ENCODE peak calls at places on chromosome 19, in five cellular contexts. One of them, this sample, is unnamed.

GRCh38 chr19:4380254-4380727 is 20.1 kb downstream of the SH3GL1 start:
- DNase-seq in left ventricle myocardium inferior: peak
- DNase-seq in stimulated activated CD4-positive, alpha-beta T cell treated with anti-CD3 and anti-CD28 coated beads, Interleukin-4, amount 100 ng/mL, for 48 hours: peak
- DNase-seq in T-cell: peak
- DNase-seq in stimulated activated CD8-positive, alpha-beta memory T cell treated with anti-CD3 and anti-CD28 coated beads, Interleukin-12 subunit alpha, Interleukin-12 subunit beta, amount 100 ng/mL, for 4 hours: no peak
- DNase-seq in this sample: no peak

GRCh38 chr19:47679251-47679900 is 33.8 kb upstream of the EHD2 start:
- DNase-seq in stimulated activated CD4-positive, alpha-beta T cell treated with anti-CD3 and anti-CD28 coated beads, Interleukin-4, amount 100 ng/mL, for 48 hours: no peak
- DNase-seq in left ventricle myocardium inferior: no peak
- DNase-seq in T-cell: no peak
- DNase-seq in stimulated activated CD8-positive, alpha-beta memory T cell treated with anti-CD3 and anti-CD28 coated beads, Interleukin-12 subunit alpha, Interleukin-12 subunit beta, amount 100 ng/mL, for 4 hours: no peak
- DNase-seq in this sample: no peak

GRCh38 chr19:48635966-48636858 is 967 bp downstream of the DBP start:
- DNase-seq in stimulated activated CD8-positive, alpha-beta memory T cell treated with anti-CD3 and anti-CD28 coated beads, Interleukin-12 subunit alpha, Interleukin-12 subunit beta, amount 100 ng/mL, for 4 hours: no peak
- DNase-seq in T-cell: no peak
- DNase-seq in stimulated activated CD4-positive, alpha-beta T cell treated with anti-CD3 and anti-CD28 coated beads, Interleukin-4, amount 100 ng/mL, for 48 hours: no peak
- DNase-seq in left ventricle myocardium inferior: no peak
- DNase-seq in this sample: no peak

GRCh38 chr19:48997972-48998371 is 4.3 kb downstream of the RUVBL2 start:
- DNase-seq in T-cell: peak
- DNase-seq in left ventricle myocardium inferior: no peak
- DNase-seq in stimulated activated CD8-positive, alpha-beta memory T cell treated with anti-CD3 and anti-CD28 coated beads, Interleukin-12 subunit alpha, Interleukin-12 subunit beta, amount 100 ng/mL, for 4 hours: no peak
- DNase-seq in stimulated activated CD4-positive, alpha-beta T cell treated with anti-CD3 and anti-CD28 coated beads, Interleukin-4, amount 100 ng/mL, for 48 hours: peak
- DNase-seq in this sample: peak

GRCh38 chr19:10565028-10565566 is 713 bp downstream of the KRI1 start:
- DNase-seq in left ventricle myocardium inferior: no peak
- DNase-seq in T-cell: peak
- DNase-seq in stimulated activated CD8-positive, alpha-beta memory T cell treated with anti-CD3 and anti-CD28 coated beads, Interleukin-12 subunit alpha, Interleukin-12 subunit beta, amount 100 ng/mL, for 4 hours: no peak
- DNase-seq in stimulated activated CD4-positive, alpha-beta T cell treated with anti-CD3 and anti-CD28 coated beads, Interleukin-4, amount 100 ng/mL, for 48 hours: peak
- DNase-seq in this sample: no peak

GRCh38 chr19:33393286-33394005 is 19.9 kb downstream of the CEBPG start:
- DNase-seq in stimulated activated CD4-positive, alpha-beta T cell treated with anti-CD3 and anti-CD28 coated beads, Interleukin-4, amount 100 ng/mL, for 48 hours: no peak
- DNase-seq in T-cell: no peak
- DNase-seq in left ventricle myocardium inferior: peak
- DNase-seq in stimulated activated CD8-positive, alpha-beta memory T cell treated with anti-CD3 and anti-CD28 coated beads, Interleukin-12 subunit alpha, Interleukin-12 subunit beta, amount 100 ng/mL, for 4 hours: no peak
- DNase-seq in this sample: no peak

GRCh38 chr19:32287811-32288227 is 57.6 kb upstream of the ZNF507 start:
- DNase-seq in stimulated activated CD4-positive, alpha-beta T cell treated with anti-CD3 and anti-CD28 coated beads, Interleukin-4, amount 100 ng/mL, for 48 hours: no peak
- DNase-seq in stimulated activated CD8-positive, alpha-beta memory T cell treated with anti-CD3 and anti-CD28 coated beads, Interleukin-12 subunit alpha, Interleukin-12 subunit beta, amount 100 ng/mL, for 4 hours: no peak
- DNase-seq in T-cell: no peak
- DNase-seq in left ventricle myocardium inferior: peak
- DNase-seq in this sample: no peak

GRCh38 chr19:3324405-3324856 is 42.0 kb upstream of the NFIC start:
- DNase-seq in stimulated activated CD4-positive, alpha-beta T cell treated with anti-CD3 and anti-CD28 coated beads, Interleukin-4, amount 100 ng/mL, for 48 hours: peak
- DNase-seq in T-cell: peak
- DNase-seq in left ventricle myocardium inferior: peak
- DNase-seq in stimulated activated CD8-positive, alpha-beta memory T cell treated with anti-CD3 and anti-CD28 coated beads, Interleukin-12 subunit alpha, Interleukin-12 subunit beta, amount 100 ng/mL, for 4 hours: peak
- DNase-seq in this sample: peak

GRCh38 chr19:10568444-10568825 is 344 bp downstream of the CDKN2D start:
- DNase-seq in T-cell: peak
- DNase-seq in stimulated activated CD4-positive, alpha-beta T cell treated with anti-CD3 and anti-CD28 coated beads, Interleukin-4, amount 100 ng/mL, for 48 hours: peak
- DNase-seq in stimulated activated CD8-positive, alpha-beta memory T cell treated with anti-CD3 and anti-CD28 coated beads, Interleukin-12 subunit alpha, Interleukin-12 subunit beta, amount 100 ng/mL, for 4 hours: no peak
- DNase-seq in left ventricle myocardium inferior: no peak
- DNase-seq in this sample: no peak

GRCh38 chr19:6443986-6444385 is 10.4 kb upstream of the SLC25A41 start:
- DNase-seq in T-cell: no peak
- DNase-seq in stimulated activated CD4-positive, alpha-beta T cell treated with anti-CD3 and anti-CD28 coated beads, Interleukin-4, amount 100 ng/mL, for 48 hours: no peak
- DNase-seq in left ventricle myocardium inferior: no peak
- DNase-seq in stimulated activated CD8-positive, alpha-beta memory T cell treated with anti-CD3 and anti-CD28 coated beads, Interleukin-12 subunit alpha, Interleukin-12 subunit beta, amount 100 ng/mL, for 4 hours: no peak
- DNase-seq in this sample: no peak

GRCh38 chr19:18995804-18996241 is 37.5 kb downstream of the SUGP2 start:
- DNase-seq in stimulated activated CD4-positive, alpha-beta T cell treated with anti-CD3 and anti-CD28 coated beads, Interleukin-4, amount 100 ng/mL, for 48 hours: peak
- DNase-seq in left ventricle myocardium inferior: peak
- DNase-seq in stimulated activated CD8-positive, alpha-beta memory T cell treated with anti-CD3 and anti-CD28 coated beads, Interleukin-12 subunit alpha, Interleukin-12 subunit beta, amount 100 ng/mL, for 4 hours: no peak
- DNase-seq in T-cell: no peak
- DNase-seq in this sample: peak

GRCh38 chr19:51688665-51689571 is 4.2 kb upstream of the SPACA6 start:
- DNase-seq in T-cell: no peak
- DNase-seq in stimulated activated CD4-positive, alpha-beta T cell treated with anti-CD3 and anti-CD28 coated beads, Interleukin-4, amount 100 ng/mL, for 48 hours: no peak
- DNase-seq in left ventricle myocardium inferior: peak
- DNase-seq in stimulated activated CD8-positive, alpha-beta memory T cell treated with anti-CD3 and anti-CD28 coated beads, Interleukin-12 subunit alpha, Interleukin-12 subunit beta, amount 100 ng/mL, for 4 hours: no peak
- DNase-seq in this sample: peak

GRCh38 chr19:40398417-40399056 is 8.6 kb upstream of the HIPK4 start:
- DNase-seq in left ventricle myocardium inferior: peak
- DNase-seq in T-cell: peak
- DNase-seq in stimulated activated CD8-positive, alpha-beta memory T cell treated with anti-CD3 and anti-CD28 coated beads, Interleukin-12 subunit alpha, Interleukin-12 subunit beta, amount 100 ng/mL, for 4 hours: peak
- DNase-seq in stimulated activated CD4-positive, alpha-beta T cell treated with anti-CD3 and anti-CD28 coated beads, Interleukin-4, amount 100 ng/mL, for 48 hours: peak
- DNase-seq in this sample: peak

GRCh38 chr19:46721269-46722003 is 4.5 kb upstream of the PRKD2 start:
- DNase-seq in left ventricle myocardium inferior: no peak
- DNase-seq in stimulated activated CD4-positive, alpha-beta T cell treated with anti-CD3 and anti-CD28 coated beads, Interleukin-4, amount 100 ng/mL, for 48 hours: no peak
- DNase-seq in stimulated activated CD8-positive, alpha-beta memory T cell treated with anti-CD3 and anti-CD28 coated beads, Interleukin-12 subunit alpha, Interleukin-12 subunit beta, amount 100 ng/mL, for 4 hours: no peak
- DNase-seq in T-cell: no peak
- DNase-seq in this sample: no peak

GRCh38 chr19:41606215-41606837 is 20.5 kb downstream of the CEACAM4 start:
- DNase-seq in stimulated activated CD8-positive, alpha-beta memory T cell treated with anti-CD3 and anti-CD28 coated beads, Interleukin-12 subunit alpha, Interleukin-12 subunit beta, amount 100 ng/mL, for 4 hours: no peak
- DNase-seq in stimulated activated CD4-positive, alpha-beta T cell treated with anti-CD3 and anti-CD28 coated beads, Interleukin-4, amount 100 ng/mL, for 48 hours: no peak
- DNase-seq in T-cell: no peak
- DNase-seq in left ventricle myocardium inferior: no peak
- DNase-seq in this sample: no peak

GRCh38 chr19:3607398-3608078 is 863 bp upstream of the TBXA2R start:
- DNase-seq in stimulated activated CD4-positive, alpha-beta T cell treated with anti-CD3 and anti-CD28 coated beads, Interleukin-4, amount 100 ng/mL, for 48 hours: no peak
- DNase-seq in stimulated activated CD8-positive, alpha-beta memory T cell treated with anti-CD3 and anti-CD28 coated beads, Interleukin-12 subunit alpha, Interleukin-12 subunit beta, amount 100 ng/mL, for 4 hours: no peak
- DNase-seq in left ventricle myocardium inferior: peak
- DNase-seq in T-cell: no peak
- DNase-seq in this sample: no peak

This sample was measured in NCI-H774.